ENCODE peak calls at places on chromosomes 12 and 14, in ten cellular contexts. X is CD8-positive, alpha-beta T cell; A is ovary; C is A549; F is stomach; Y is thyroid gland; Z is neural progenitor cell; E is heart left ventricle; W is transverse colon; H is osteoblast. S is an unnamed sample.

GRCh38 chr14:58100735-58101368 is 51.2 kb downstream of the ARMH4 start:
- DNase-seq in W (no peak), C (no peak), Z (no peak), X (no peak), H (peak), F (no peak), E (no peak), Y (no peak), A (no peak), S (no peak)

GRCh38 chr12:105922670-105923102 is 216.1 kb downstream of the NUAK1 start:
- DNase-seq in F (no peak), A (no peak), W (no peak), E (no peak), Z (no peak), C (peak), X (no peak), H (peak), Y (no peak), S (no peak)

GRCh38 chr14:89372156-89372555 is 44.9 kb downstream of the FOXN3 start:
- DNase-seq in E (no peak), W (no peak), H (peak), Z (no peak), C (no peak), X (no peak), F (no peak), A (no peak), Y (no peak), S (no peak)

GRCh38 chr14:104724981-104725771 is 1.1 kb downstream of the ADSS1 start:
- DNase-seq in H (peak), X (no peak), Y (peak), C (peak), W (peak), E (peak), F (peak), A (peak), Z (peak), S (no peak)

GRCh38 chr12:21330682-21331253 is 3.9 kb downstream of the SLCO1A2 start:
- DNase-seq in A (no peak), F (no peak), W (no peak), H (no peak), X (no peak), C (peak), Z (peak), Y (no peak), E (no peak), S (no peak)

GRCh38 chr12:104951759-104952509 is 6.2 kb downstream of the SLC41A2 start:
- DNase-seq in E (no peak), H (peak), X (no peak), F (no peak), Z (no peak), C (no peak), Y (no peak), A (no peak), W (no peak), S (no peak)

GRCh38 chr12:129312048-129312447 is 458.8 kb downstream of the GLT1D1 start:
- DNase-seq in A (no peak), H (no peak), C (no peak), E (no peak), X (no peak), W (no peak), Y (no peak), F (no peak), Z (peak), S (no peak)

GRCh38 chr12:91778091-91778819 is 367.4 kb downstream of the BTG1 start:
- DNase-seq in X (no peak), E (no peak), C (peak), Z (no peak), W (no peak), H (peak), F (no peak), Y (peak), A (no peak), S (no peak)

GRCh38 chr12:111458773-111459172 is 53.0 kb downstream of the SH2B3 start:
- DNase-seq in Z (no peak), F (no peak), X (no peak), W (no peak), C (no peak), E (no peak), H (peak), Y (no peak), A (no peak), S (no peak)

GRCh38 chr12:60967128-60967527 is 1293.1 kb upstream of the USP15 start:
- DNase-seq in Y (no peak), X (no peak), C (no peak), F (no peak), E (no peak), Z (no peak), W (no peak), H (no peak), A (no peak), S (no peak)

GRCh38 chr14:51715742-51716141 is 64.0 kb downstream of the FRMD6 start:
- DNase-seq in Z (peak), F (no peak), E (no peak), W (no peak), H (no peak), Y (no peak), A (no peak), C (no peak), X (no peak), S (no peak)

GRCh38 chr12:116365606-116366455 is 88.3 kb upstream of the MED13L start:
- DNase-seq in W (no peak), C (no peak), Z (no peak), E (no peak), X (no peak), A (no peak), Y (no peak), F (no peak), H (no peak), S (no peak)

GRCh38 chr14:75401356-75401755 is 26.5 kb upstream of the JDP2 start:
- DNase-seq in Z (peak), A (peak), H (peak), C (no peak), Y (no peak), X (no peak), W (peak), E (peak), F (no peak), S (no peak)

GRCh38 chr12:10065241-10065640 is 33.5 kb downstream of the CLEC1A start:
- DNase-seq in Z (no peak), W (no peak), A (no peak), C (no peak), H (no peak), Y (no peak), X (no peak), F (no peak), E (no peak), S (no peak)

GRCh38 chr12:3632256-3633240 is 120.4 kb downstream of the CRACR2A start:
- DNase-seq in W (no peak), F (no peak), Z (no peak), Y (no peak), C (no peak), A (no peak), H (peak), X (no peak), E (no peak), S (no peak)

GRCh38 chr12:112941528-112942335 is 3.5 kb downstream of the OAS3 start:
- DNase-seq in E (no peak), H (no peak), X (no peak), Z (no peak), F (no peak), W (no peak), Y (no peak), C (no peak), A (no peak), S (no peak)

GRCh38 chr12:110622582-110622981 is 8.7 kb downstream of the TCTN1 start:
- DNase-seq in W (no peak), H (no peak), A (no peak), Y (no peak), C (no peak), F (no peak), X (no peak), E (no peak), Z (no peak), S (no peak)

DNA sequence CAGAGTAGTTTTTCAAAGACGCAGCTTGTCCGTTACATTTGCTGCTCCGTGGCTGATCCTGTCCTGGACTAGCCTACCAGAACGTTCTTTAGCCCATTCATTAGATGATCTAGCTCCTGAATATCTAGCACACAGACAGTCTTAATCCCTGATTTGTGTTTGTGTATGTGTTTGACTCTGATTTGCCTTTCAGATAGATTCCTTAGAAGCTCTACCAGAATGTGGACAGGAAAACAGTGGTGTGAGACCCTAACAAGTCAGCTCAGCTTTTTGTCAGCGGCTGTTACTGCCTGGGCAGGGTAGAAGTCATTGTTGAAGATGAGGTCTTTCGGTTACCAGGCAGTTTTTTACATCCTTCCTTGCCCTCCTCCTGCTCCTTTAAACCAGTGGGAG is 60.4 kb downstream of the SAMD4A start:
- DNase-seq in F (no peak), H (peak), W (no peak), X (no peak), C (no peak), E (no peak), A (no peak), Z (no peak), Y (no peak), S (no peak)
- H3K27ac ChIP-seq in F (peak), H (peak), W (peak), X (peak), C (no peak), E (peak), A (peak), Z (no peak), Y (no peak), S (peak)

GRCh38 chr14:72594099-72594901 is 299.6 kb downstream of the DPF3 start:
- DNase-seq in W (no peak), E (no peak), A (no peak), H (no peak), F (no peak), Z (no peak), C (no peak), X (peak), Y (no peak), S (no peak)
- H3K4me3 ChIP-seq in W (no peak), E (no peak), A (no peak), H (no peak), F (no peak), Z (no peak), C (no peak), X (no peak), Y (no peak), S (no peak)

DNA sequence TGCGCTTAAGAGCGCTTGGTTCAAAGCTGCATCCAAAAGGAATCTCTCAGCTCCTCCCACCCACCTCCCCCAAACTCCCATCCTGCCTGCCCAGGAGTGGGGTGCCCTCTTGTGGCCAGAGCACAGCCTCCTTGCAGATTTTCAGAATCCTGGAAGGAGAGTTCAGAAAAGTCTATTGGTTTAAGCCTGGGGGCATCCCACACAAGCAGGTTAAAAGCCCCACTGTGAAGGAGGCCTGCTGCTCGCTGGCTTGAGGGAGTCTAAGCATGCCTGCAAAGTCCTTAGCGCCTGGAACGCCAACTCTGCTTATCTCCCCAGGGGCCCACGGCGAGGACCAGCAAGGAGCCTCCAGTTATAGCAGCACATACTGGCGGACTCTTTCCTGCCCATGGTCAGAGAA is 297.1 kb downstream of the KSR2 start:
- DNase-seq in Y (peak), H (no peak), A (no peak), C (peak), X (no peak), E (no peak), F (no peak), W (no peak), Z (peak), S (peak)
- TF ChIP-seq CTCF in Y (no peak), H (peak), A (no peak), C (peak), X (no peak), E (no peak), F (no peak), W (peak), Z (peak), S (peak)

GRCh38 chr14:95308073-95308472 is 11.6 kb downstream of the CLMN start:
- DNase-seq in Y (no peak), H (no peak), F (no peak), C (no peak), X (no peak), E (no peak), A (no peak), Z (no peak), W (no peak), S (no peak)
- H3K27ac ChIP-seq in Y (peak), H (no peak), F (peak), C (no peak), X (no peak), E (peak), A (no peak), Z (no peak), W (no peak), S (peak)

GRCh38 chr14:63050694-63051093 is 5.4 kb upstream of the KCNH5 start:
- DNase-seq in E (no peak), Y (no peak), F (no peak), X (no peak), Z (no peak), H (no peak), A (no peak), W (no peak), C (no peak), S (no peak)

GRCh38 chr14:63045612-63046320 is 508 bp upstream of the KCNH5 start:
- DNase-seq in A (no peak), C (peak), H (peak), X (no peak), F (no peak), Y (peak), Z (peak), E (peak), W (no peak), S (peak)

GRCh38 chr14:63039800-63040380 is 5.4 kb downstream of the KCNH5 start:
- DNase-seq in Z (peak), W (no peak), F (no peak), E (no peak), A (no peak), Y (no peak), X (no peak), C (peak), H (no peak), S (no peak)

GRCh38 chr14:63046339-63047268 is 1.3 kb upstream of the KCNH5 start:
- DNase-seq in Z (peak), W (no peak), H (no peak), Y (no peak), F (no peak), E (no peak), C (no peak), X (no peak), A (no peak), S (no peak)

DNA sequence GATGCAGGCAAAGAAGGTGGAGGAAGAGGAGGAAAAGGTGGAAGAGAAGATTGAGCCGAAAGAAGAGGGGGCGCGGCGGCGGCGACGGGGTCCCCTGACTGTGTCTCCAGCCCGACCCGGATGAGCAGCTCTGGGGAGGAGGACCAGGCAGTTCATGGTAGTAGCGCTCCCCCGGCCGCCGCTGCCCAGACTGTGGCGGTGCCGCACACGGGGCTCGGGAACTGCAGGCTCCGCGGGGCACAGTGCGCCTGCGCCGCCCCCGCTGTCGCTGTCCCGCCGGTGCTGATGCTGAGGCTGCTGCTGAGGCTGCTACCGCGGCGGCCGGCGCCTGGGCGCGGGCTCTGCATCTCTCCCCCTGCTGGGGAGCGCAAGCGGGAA is at the start of gene KCNH5:
- DNase-seq in C (peak), H (peak), Z (peak), A (no peak), F (no peak), Y (peak), X (no peak), E (peak), W (no peak), S (no peak)
- H3K4me3 ChIP-seq in C (peak), H (no peak), Z (peak), A (no peak), F (peak), Y (no peak), X (no peak), E (peak), W (peak), S (no peak)

DNA sequence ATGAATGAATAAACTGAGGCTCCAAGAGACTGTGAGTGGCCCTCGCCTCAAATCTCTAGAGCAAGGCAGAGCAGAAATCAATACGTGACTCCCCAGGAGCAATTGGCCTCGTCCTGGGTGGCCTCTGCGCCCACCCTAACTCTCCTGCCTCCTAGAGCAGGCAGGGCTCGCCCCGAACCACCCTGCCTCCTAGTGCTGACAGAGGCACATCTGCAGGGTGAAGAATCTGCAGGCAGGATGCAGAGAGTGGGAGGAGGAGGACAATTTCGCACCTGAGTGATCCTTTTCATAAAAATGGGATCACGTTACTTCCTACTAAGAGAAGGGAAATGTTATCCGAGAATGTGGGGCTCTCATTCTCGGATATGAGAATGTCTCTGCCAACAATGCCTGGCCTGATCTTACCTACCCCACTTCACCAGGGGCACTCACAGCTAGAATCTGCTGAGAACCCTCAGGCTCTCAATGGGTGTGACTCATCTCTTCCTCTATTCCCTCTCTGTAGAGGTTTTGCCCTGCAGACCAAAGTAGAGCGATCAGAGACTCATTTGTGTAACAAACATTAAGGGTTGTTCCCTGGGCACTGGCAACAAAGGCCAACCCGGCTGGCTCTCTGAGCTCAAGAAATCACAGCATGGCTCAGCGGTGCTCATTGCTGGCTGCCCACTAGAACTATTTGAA is 61.7 kb upstream of the BCL2L14 start:
- DNase-seq in Z (peak), E (no peak), A (no peak), Y (peak), C (no peak), F (no peak), X (no peak), H (peak), W (no peak), S (no peak)
- TF ChIP-seq CTCF in Z (peak), E (no peak), A (no peak), Y (no peak), C (no peak), F (no peak), X (peak), H (no peak), W (no peak), S (no peak)